ENCODE peak calls at places on chromosomes 5 and 9, in nine cellular contexts. J is Peyer's patch, Z is cardiac fibroblast, E is cardiac muscle cell, F is natural killer cell, R is transverse colon, Y is fibroblast of the aortic adventitia, U is BE2C, G is GM06990. T is an unnamed sample.

GRCh38 chr5:151108566-151108965 is 27.7 kb upstream of the TNIP1 start:
- DNase-seq in J (no peak), Z (peak), E (no peak), F (no peak), R (no peak), Y (peak), U (peak), G (no peak), T (no peak)

GRCh38 chr9:69397384-69398214 is 72.6 kb downstream of the ENTREP1 start:
- DNase-seq in J (no peak), Z (peak), E (peak), F (no peak), R (no peak), Y (peak), U (no peak), G (no peak), T (no peak)

GRCh38 chr5:174323878-174324281 is 278.4 kb downstream of the NSG2 start:
- DNase-seq in J (no peak), Z (peak), E (peak), F (no peak), R (no peak), Y (no peak), U (peak), G (peak), T (peak)

GRCh38 chr5:112142769-112143270 is 276.3 kb downstream of the EPB41L4A start:
- DNase-seq in J (no peak), Z (peak), E (peak), F (no peak), R (no peak), Y (peak), U (no peak), G (peak), T (no peak)

GRCh38 chr5:73446631-73447233 is 1.8 kb downstream of the FOXD1 start:
- DNase-seq in J (no peak), Z (no peak), E (no peak), F (no peak), R (no peak), Y (no peak), U (no peak), G (no peak), T (no peak)

GRCh38 chr5:129063483-129064136 is 30.9 kb upstream of the ISOC1 start:
- DNase-seq in J (no peak), Z (peak), E (peak), F (no peak), R (no peak), Y (peak), U (peak), G (no peak), T (no peak)

GRCh38 chr9:11141357-11141756 is 528.6 kb upstream of the PTPRD start:
- DNase-seq in J (no peak), Z (no peak), E (no peak), F (no peak), R (no peak), Y (no peak), U (no peak), G (no peak), T (no peak)

GRCh38 chr9:128142061-128142460 is 7.2 kb upstream of the LCN2 start:
- DNase-seq in J (no peak), Z (no peak), E (no peak), F (no peak), R (no peak), Y (no peak), U (no peak), G (no peak), T (no peak)

GRCh38 chr5:177524941-177525655 is 8.3 kb upstream of the DDX41 start:
- DNase-seq in J (no peak), Z (no peak), E (no peak), F (no peak), R (no peak), Y (no peak), U (no peak), G (no peak), T (no peak)

GRCh38 chr9:19162956-19163355 is 35.7 kb upstream of the PLIN2 start:
- DNase-seq in J (no peak), Z (peak), E (peak), F (no peak), R (no peak), Y (peak), U (no peak), G (no peak), T (no peak)

GRCh38 chr5:32508806-32509805 is 64.6 kb upstream of the ZFR start:
- DNase-seq in J (no peak), Z (no peak), E (peak), F (no peak), R (no peak), Y (no peak), U (no peak), G (no peak), T (no peak)

GRCh38 chr9:123642291-123643278 is 286.6 kb downstream of the CRB2 start:
- DNase-seq in J (no peak), Z (peak), E (peak), F (no peak), R (peak), Y (peak), U (peak), G (no peak), T (no peak)

GRCh38 chr9:120066315-120066714 is 513.7 kb downstream of the CDK5RAP2 start:
- DNase-seq in J (no peak), Z (no peak), E (no peak), F (no peak), R (no peak), Y (peak), U (no peak), G (no peak), T (no peak)

GRCh38 chr9:113387560-113388230 is 10.9 kb upstream of the HDHD3 start:
- DNase-seq in J (peak), Z (no peak), E (no peak), F (no peak), R (peak), Y (no peak), U (no peak), G (no peak), T (no peak)

GRCh38 chr9:133996531-133997520 is 4.7 kb upstream of the VAV2 start:
- DNase-seq in J (no peak), Z (peak), E (peak), F (no peak), R (no peak), Y (no peak), U (no peak), G (no peak), T (no peak)

GRCh38 chr5:137492321-137492720 is 6.8 kb downstream of the SPOCK1 start:
- DNase-seq in J (no peak), Z (peak), E (peak), F (no peak), R (no peak), Y (peak), U (no peak), G (no peak), T (no peak)

GRCh38 chr9:120982851-120983250 is 56.3 kb upstream of the TRAF1 start:
- DNase-seq in J (no peak), Z (peak), E (peak), F (no peak), R (no peak), Y (peak), U (no peak), G (no peak), T (no peak)

GRCh38 chr5:74866653-74867162 is 521 bp upstream of the FAM169A start:
- DNase-seq in J (no peak), Z (no peak), E (no peak), F (no peak), R (no peak), Y (no peak), U (no peak), G (peak), T (no peak)

GRCh38 chr5:112604741-112605390 is 132.8 kb upstream of the APC start:
- DNase-seq in J (peak), Z (peak), E (peak), F (no peak), R (no peak), Y (no peak), U (no peak), G (no peak), T (no peak)

GRCh38 chr9:107309271-107309670 is 26.2 kb downstream of the RAD23B start:
- DNase-seq in J (no peak), Z (no peak), E (peak), F (no peak), R (no peak), Y (no peak), U (no peak), G (no peak), T (no peak)

GRCh38 chr9:114223564-114224246 is 68.4 kb downstream of the COL27A1 start:
- DNase-seq in J (no peak), Z (no peak), E (peak), F (no peak), R (no peak), Y (peak), U (no peak), G (no peak), T (no peak)

GRCh38 chr5:145347026-145347616 is 488.0 kb downstream of the PRELID2 start:
- DNase-seq in J (no peak), Z (peak), E (peak), F (no peak), R (no peak), Y (peak), U (no peak), G (no peak), T (no peak)

GRCh38 chr9:752201-752600 is 89.3 kb upstream of the DMRT1 start:
- DNase-seq in J (no peak), Z (peak), E (peak), F (no peak), R (no peak), Y (peak), U (no peak), G (no peak), T (no peak)

GRCh38 chr5:76715734-76716455 is at the start of gene F2R:
- DNase-seq in J (peak), Z (peak), E (peak), F (peak), R (peak), Y (peak), U (peak), G (peak), T (peak)

GRCh38 chr9:28951945-28952344 is 1378.7 kb upstream of the C9orf72 start:
- DNase-seq in J (no peak), Z (peak), E (no peak), F (no peak), R (no peak), Y (peak), U (peak), G (no peak), T (no peak)

GRCh38 chr5:138054863-138055558 is 22.1 kb upstream of the FAM13B start:
- DNase-seq in J (peak), Z (peak), E (peak), F (no peak), R (no peak), Y (no peak), U (no peak), G (no peak), T (no peak)

GRCh38 chr9:81825831-81826540 is 102.2 kb upstream of the SPATA31D4 start:
- DNase-seq in J (peak), Z (no peak), E (no peak), F (no peak), R (no peak), Y (no peak), U (no peak), G (no peak), T (no peak)

GRCh38 chr5:74816875-74817274 is 49.3 kb downstream of the FAM169A start:
- DNase-seq in J (no peak), Z (no peak), E (no peak), F (no peak), R (no peak), Y (no peak), U (no peak), G (no peak), T (no peak)

GRCh38 chr5:122967085-122967484 is 69.4 kb downstream of the PPIC start:
- DNase-seq in J (no peak), Z (no peak), E (no peak), F (no peak), R (no peak), Y (no peak), U (no peak), G (no peak), T (no peak)

GRCh38 chr5:132294728-132295504 is 722 bp downstream of the SLC22A4 start:
- DNase-seq in J (peak), Z (peak), E (peak), F (peak), R (peak), Y (peak), U (peak), G (peak), T (no peak)

GRCh38 chr9:120151149-120151548 is 428.8 kb downstream of the CDK5RAP2 start:
- DNase-seq in J (no peak), Z (no peak), E (no peak), F (no peak), R (no peak), Y (no peak), U (no peak), G (no peak), T (no peak)

GRCh38 chr5:54689411-54690251 is 172.1 kb downstream of the SNX18 start:
- DNase-seq in J (no peak), Z (peak), E (no peak), F (no peak), R (no peak), Y (peak), U (no peak), G (no peak), T (no peak)

GRCh38 chr5:144187699-144188294 is 17.1 kb downstream of the KCTD16 start:
- DNase-seq in J (peak), Z (peak), E (peak), F (peak), R (peak), Y (peak), U (peak), G (peak), T (no peak)

GRCh38 chr9:105457560-105458294 is 9.9 kb downstream of the FSD1L start:
- DNase-seq in J (no peak), Z (no peak), E (no peak), F (no peak), R (no peak), Y (no peak), U (no peak), G (no peak), T (no peak)

GRCh38 chr9:38281917-38282316 is 110.6 kb upstream of the ALDH1B1 start:
- DNase-seq in J (no peak), Z (no peak), E (no peak), F (no peak), R (no peak), Y (no peak), U (no peak), G (no peak), T (no peak)

GRCh38 chr5:173618927-173619519 is 2.6 kb upstream of the BOD1 start:
- DNase-seq in J (peak), Z (peak), E (peak), F (no peak), R (peak), Y (peak), U (peak), G (no peak), T (peak)

GRCh38 chr5:41763096-41763495 is 107.1 kb downstream of the OXCT1 start:
- DNase-seq in J (no peak), Z (peak), E (peak), F (no peak), R (no peak), Y (peak), U (no peak), G (no peak), T (no peak)

GRCh38 chr9:100324594-100325200 is 28.0 kb downstream of the TEX10 start:
- DNase-seq in J (no peak), Z (peak), E (peak), F (no peak), R (no peak), Y (peak), U (no peak), G (no peak), T (no peak)
- TF ChIP-seq CTCF in J (peak), Z (peak), E (peak), F (peak), R (peak), Y (peak), U (peak), G (peak), T (peak)

DNA sequence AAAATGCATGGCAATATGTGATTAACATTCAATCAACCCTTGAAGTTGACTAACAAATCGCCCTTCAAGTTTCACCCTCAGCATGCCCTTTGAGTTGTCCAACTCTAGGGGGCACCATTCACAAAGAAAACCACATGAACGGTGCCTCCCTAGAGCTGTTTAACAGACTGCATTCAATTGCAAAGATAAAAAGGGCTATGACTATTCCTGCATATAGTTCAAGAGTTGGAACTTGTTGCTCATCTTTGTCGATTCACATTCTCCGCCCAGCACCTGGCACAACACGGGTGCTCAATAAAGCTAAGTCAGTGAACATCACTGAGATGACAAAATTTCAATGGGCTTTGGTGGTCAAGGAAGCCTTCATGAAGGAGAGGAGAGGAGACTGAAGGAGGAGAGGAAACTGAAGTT is 69.6 kb upstream of the SLC30A5 start:
- DNase-seq in J (peak), Z (peak), E (peak), F (no peak), R (no peak), Y (peak), U (peak), G (no peak), T (no peak)
- TF ChIP-seq CTCF in J (peak), Z (peak), E (peak), F (peak), R (peak), Y (peak), U (peak), G (peak), T (peak)

GRCh38 chr9:137397675-137398423 is 25.1 kb downstream of the EXD3 start:
- DNase-seq in J (no peak), Z (no peak), E (no peak), F (no peak), R (no peak), Y (no peak), U (no peak), G (no peak), T (no peak)
- TF ChIP-seq CTCF in J (no peak), Z (no peak), E (no peak), F (no peak), R (no peak), Y (no peak), U (no peak), G (no peak), T (no peak)

GRCh38 chr9:12819436-12820185 is 44.8 kb downstream of the LURAP1L start:
- DNase-seq in J (peak), Z (no peak), E (no peak), F (no peak), R (peak), Y (peak), U (peak), G (no peak), T (peak)
- TF ChIP-seq CTCF in J (peak), Z (peak), E (peak), F (no peak), R (peak), Y (peak), U (peak), G (peak), T (peak)

DNA sequence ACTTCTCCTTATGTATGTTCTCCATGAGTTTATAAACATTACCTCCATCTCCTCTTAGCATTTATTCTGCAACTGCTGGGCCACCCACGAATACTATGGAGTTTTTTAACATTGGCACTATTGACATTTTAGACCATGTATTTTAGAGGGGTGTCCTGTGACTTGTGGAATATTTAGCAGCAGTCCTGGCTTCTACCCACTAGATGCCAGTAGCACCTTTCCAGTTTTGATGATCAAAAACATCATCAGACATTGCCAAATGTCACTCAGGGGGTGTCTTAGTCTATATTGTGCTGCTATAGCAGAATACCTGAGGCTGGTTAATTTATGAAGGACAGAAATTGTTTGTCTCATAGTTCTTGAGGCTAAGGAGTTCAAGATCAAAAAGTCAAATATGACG is 187.5 kb upstream of the RORB start:
- DNase-seq in J (no peak), Z (no peak), E (no peak), F (no peak), R (no peak), Y (no peak), U (no peak), G (no peak), T (no peak)
- TF ChIP-seq CTCF in J (no peak), Z (no peak), E (no peak), F (no peak), R (no peak), Y (no peak), U (no peak), G (no peak), T (peak)

DNA sequence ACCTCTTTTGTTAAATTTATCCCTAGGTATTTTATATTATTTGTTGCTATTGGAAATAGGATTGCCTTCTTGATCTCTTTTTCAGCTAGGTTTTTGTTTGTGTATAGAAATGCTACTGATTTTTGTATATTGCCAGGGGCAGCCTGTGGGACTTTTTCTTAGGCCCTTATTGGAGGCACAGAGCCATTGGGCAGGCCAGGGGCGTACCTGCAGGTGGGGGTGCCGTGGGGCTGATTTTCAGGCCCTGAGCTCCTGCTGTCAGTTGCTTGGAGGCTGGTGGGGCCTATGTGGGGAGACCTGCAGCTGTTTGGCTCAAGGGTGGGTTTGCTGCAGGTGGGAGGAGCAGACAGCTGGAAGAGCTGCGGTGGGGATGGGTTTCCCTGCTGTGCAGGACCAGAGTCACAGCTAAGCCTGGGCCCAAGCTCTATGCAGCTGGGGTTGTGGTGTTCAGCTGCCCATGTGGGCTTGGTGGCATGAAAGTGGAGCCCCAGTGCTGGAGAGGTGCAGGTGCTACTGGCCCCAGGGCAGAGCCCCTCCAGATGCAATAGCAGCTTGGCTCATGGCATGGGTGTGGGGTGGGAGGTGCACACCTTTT is 7.4 kb upstream of the CLPTM1L start:
- DNase-seq in J (no peak), Z (no peak), E (no peak), F (no peak), R (no peak), Y (no peak), U (no peak), G (no peak), T (no peak)
- TF ChIP-seq CTCF in J (no peak), Z (no peak), E (no peak), F (no peak), R (no peak), Y (no peak), U (no peak), G (no peak), T (no peak)

DNA sequence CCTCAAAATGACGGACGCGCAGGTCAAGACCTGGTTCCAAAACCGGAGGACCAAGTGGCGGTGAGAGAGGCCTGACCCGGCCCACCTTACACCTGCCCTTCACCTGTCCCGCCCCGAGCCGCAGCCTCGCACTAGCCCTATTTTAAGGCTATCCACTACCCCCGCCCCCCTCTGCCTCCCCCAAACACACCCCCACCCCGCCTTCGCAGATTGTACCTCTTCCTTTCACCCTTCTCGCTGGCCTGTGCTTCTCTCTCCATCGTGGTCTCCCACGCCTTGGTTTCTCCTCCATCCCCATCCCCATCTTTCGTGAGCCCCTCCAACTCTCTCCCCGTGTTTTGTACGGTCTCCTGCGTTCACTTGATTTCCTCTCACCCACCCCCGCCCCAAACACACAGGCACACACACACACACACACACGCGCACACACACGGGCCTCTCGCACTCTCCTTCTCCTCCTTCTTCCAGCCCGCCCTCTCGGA is 1.3 kb downstream of the TLX3 start:
- DNase-seq in J (no peak), Z (no peak), E (no peak), F (no peak), R (no peak), Y (no peak), U (no peak), G (no peak), T (no peak)
- TF ChIP-seq CTCF in J (no peak), Z (no peak), E (no peak), F (no peak), R (no peak), Y (no peak), U (no peak), G (no peak), T (no peak)

DNA sequence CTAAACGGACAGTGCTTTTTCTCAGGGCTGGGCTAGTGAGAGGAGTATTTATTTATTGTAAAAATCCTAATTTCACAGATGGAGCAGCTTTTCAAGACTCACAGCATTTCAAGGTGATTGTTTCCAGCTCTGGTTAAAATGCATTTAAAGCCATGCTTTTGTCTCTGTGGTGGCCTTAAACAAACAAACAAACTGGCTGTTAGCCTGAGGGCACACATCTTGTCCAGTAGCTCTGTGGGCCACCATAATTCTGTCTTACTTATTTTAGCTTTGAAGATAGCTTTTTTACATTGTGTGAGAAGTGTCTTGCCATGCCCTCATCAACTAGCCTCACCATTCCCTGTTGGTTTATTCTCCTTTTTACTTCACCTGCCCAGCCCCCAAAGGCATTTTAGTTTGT is 218.2 kb downstream of the PSAT1 start:
- DNase-seq in J (no peak), Z (no peak), E (no peak), F (no peak), R (no peak), Y (no peak), U (no peak), G (no peak), T (no peak)
- TF ChIP-seq CTCF in J (no peak), Z (no peak), E (no peak), F (no peak), R (no peak), Y (no peak), U (no peak), G (no peak), T (no peak)